ENCODE peak calls at places on chromosome 14, in six cellular contexts. N is HCT116, I is MM.1S, X is GM23338, B is OCI-LY7, J is hepatocyte. T is an unnamed sample.
A peak's percentile ranks its signal among the peaks of the same experiment; 100 is the strongest.

GRCh38 chr14:66105819-66106218 is 380.4 kb upstream of the CCDC196 start:
- DNase-seq in N (no peak), I (no peak), J (no peak), B (no peak), X (no peak), T (peak; percentile 54)

GRCh38 chr14:105865904-105866840 is 339.8 kb downstream of the TMEM121 start:
- DNase-seq in N (no peak), J (no peak), B (no peak), I (no peak), X (no peak), T (no peak)

GRCh38 chr14:27367345-27367744 is 769.5 kb upstream of the NOVA1 start:
- DNase-seq in B (no peak), N (no peak), X (no peak), J (no peak), I (no peak), T (no peak)

GRCh38 chr14:96162265-96162664 is 42.4 kb upstream of the BDKRB2 start:
- DNase-seq in N (no peak), I (no peak), B (no peak), J (no peak), X (no peak), T (no peak)

GRCh38 chr14:54935958-54936357 is 33.3 kb upstream of the GCH1 start:
- DNase-seq in I (no peak), J (no peak), X (no peak), B (no peak), N (no peak), T (no peak)

GRCh38 chr14:61642246-61642982 is 52.9 kb upstream of the HIF1A start:
- DNase-seq in X (no peak), J (no peak), B (peak; percentile 67), N (no peak), I (no peak), T (peak; percentile 70)

GRCh38 chr14:29953501-29953900 is 25.9 kb upstream of the PRKD1 start:
- DNase-seq in J (no peak), I (peak; percentile 51), N (no peak), B (no peak), X (no peak), T (no peak)

GRCh38 chr14:68781161-68782021 is 11.5 kb downstream of the ZFP36L1 start:
- DNase-seq in B (peak; percentile 39), X (no peak), I (no peak), J (peak; percentile 48), N (no peak), T (no peak)

GRCh38 chr14:101083564-101084435 is 180.3 kb upstream of the RTL1 start:
- DNase-seq in I (no peak), B (no peak), J (no peak), N (peak; percentile 46), X (peak; percentile 81), T (peak; percentile 27)

GRCh38 chr14:104634031-104634760 is 29.6 kb upstream of the TMEM179 start:
- DNase-seq in J (no peak), N (no peak), B (no peak), X (no peak), I (no peak), T (no peak)

GRCh38 chr14:100762089-100762515 is 35.4 kb downstream of the DLK1 start:
- DNase-seq in J (no peak), I (no peak), N (no peak), B (no peak), X (no peak), T (peak; percentile 22)

GRCh38 chr14:24334431-24335271 is at the start of gene ADCY4:
- DNase-seq in X (peak; percentile 56), N (no peak), I (no peak), J (no peak), B (no peak), T (no peak)

GRCh38 chr14:100528962-100529560 is 58.2 kb downstream of the BEGAIN start:
- DNase-seq in N (no peak), I (no peak), B (no peak), J (peak; percentile 3), X (no peak), T (no peak)

GRCh38 chr14:34030864-34031263 is 80.0 kb upstream of the EGLN3 start:
- DNase-seq in I (no peak), N (no peak), X (no peak), J (peak; percentile 37), B (no peak), T (no peak)

GRCh38 chr14:34075095-34075744 is 124.3 kb upstream of the EGLN3 start:
- DNase-seq in B (no peak), X (no peak), I (no peak), N (no peak), J (no peak), T (no peak)

GRCh38 chr14:70188608-70189540 is at the start of gene SLC8A3:
- DNase-seq in B (no peak), I (no peak), X (peak; percentile 69), J (peak; percentile 55), N (no peak), T (no peak)

GRCh38 chr14:88667555-88668273 is 104.9 kb downstream of the ZC3H14 start:
- DNase-seq in J (peak; percentile 86), B (peak; percentile 85), I (peak; percentile 52), N (peak; percentile 68), X (peak; percentile 89), T (peak; percentile 79)

GRCh38 chr14:99268776-99269510 is 3.1 kb downstream of the BCL11B start:
- DNase-seq in X (peak; percentile 42), I (no peak), N (no peak), J (no peak), B (no peak), T (no peak)

GRCh38 chr14:24975393-24975792 is 74.6 kb downstream of the STXBP6 start:
- DNase-seq in N (no peak), B (no peak), J (no peak), I (no peak), X (no peak), T (no peak)

GRCh38 chr14:95054346-95055280 is 102.7 kb downstream of the DICER1 start:
- DNase-seq in J (no peak), I (no peak), N (no peak), B (no peak), X (no peak), T (no peak)

GRCh38 chr14:66359500-66359899 is 126.7 kb upstream of the CCDC196 start:
- DNase-seq in I (peak; percentile 44), N (peak; percentile 64), J (peak; percentile 78), B (peak; percentile 69), X (peak; percentile 84), T (peak; percentile 70)

GRCh38 chr14:95452890-95453712 is 63.3 kb downstream of the SYNE3 start:
- DNase-seq in I (no peak), J (no peak), X (no peak), N (no peak), B (no peak), T (no peak)

GRCh38 chr14:55699131-55700057 is 119.4 kb downstream of the KTN1 start:
- DNase-seq in X (peak; percentile 56), N (no peak), B (no peak), I (no peak), J (no peak), T (peak; percentile 99)

GRCh38 chr14:66623838-66624237 is 115.9 kb downstream of the GPHN start:
- DNase-seq in N (no peak), I (no peak), B (no peak), J (no peak), X (no peak), T (no peak)

GRCh38 chr14:102616318-102616717 is 23.9 kb downstream of the RCOR1 start:
- DNase-seq in X (no peak), J (no peak), B (no peak), N (no peak), I (no peak), T (peak; percentile 17)
- TF ChIP-seq EZH2phosphoT487 in X (no peak), J (no peak), B (no peak), N (no peak), I (no peak), T (no peak)

GRCh38 chr14:51862839-51863235 is 2.4 kb downstream of the GNG2 start:
- DNase-seq in X (no peak), B (no peak), I (no peak), N (no peak), J (no peak), T (no peak)

GRCh38 chr14:51860164-51860835 is at the start of gene GNG2:
- DNase-seq in J (peak; percentile 85), I (peak; percentile 45), B (peak; percentile 89), X (peak; percentile 82), N (no peak), T (peak; percentile 73)

GRCh38 chr14:51859136-51859535 is 1.3 kb upstream of the GNG2 start:
- DNase-seq in J (no peak), N (no peak), X (no peak), B (no peak), I (no peak), T (peak; percentile 6)

GRCh38 chr14:51860836-51861583 is 598 bp downstream of the GNG2 start:
- DNase-seq in J (no peak), I (no peak), N (no peak), X (no peak), B (peak; percentile 29), T (peak; percentile 43)

GRCh38 chr14:51862171-51862838 is 1.9 kb downstream of the GNG2 start:
- DNase-seq in B (peak; percentile 32), J (no peak), I (peak; percentile 13), N (no peak), X (no peak), T (no peak)
- TF ChIP-seq EZH2phosphoT487 in B (no peak), J (no peak), I (no peak), N (no peak), X (no peak), T (no peak)

GRCh38 chr14:102279688-102280348 is 25.1 kb downstream of the MOK start:
- DNase-seq in X (peak; percentile 16), I (no peak), N (peak; percentile 84), B (no peak), J (peak; percentile 57), T (peak; percentile 99)
- TF ChIP-seq EZH2phosphoT487 in X (no peak), I (no peak), N (no peak), B (no peak), J (no peak), T (no peak)

GRCh38 chr14:89813485-89814080 is 140.9 kb downstream of the EFCAB11 start:
- DNase-seq in J (peak; percentile 43), N (no peak), B (no peak), X (peak; percentile 67), I (no peak), T (no peak)
- TF ChIP-seq EZH2phosphoT487 in J (no peak), N (no peak), B (no peak), X (no peak), I (no peak), T (no peak)

DNA sequence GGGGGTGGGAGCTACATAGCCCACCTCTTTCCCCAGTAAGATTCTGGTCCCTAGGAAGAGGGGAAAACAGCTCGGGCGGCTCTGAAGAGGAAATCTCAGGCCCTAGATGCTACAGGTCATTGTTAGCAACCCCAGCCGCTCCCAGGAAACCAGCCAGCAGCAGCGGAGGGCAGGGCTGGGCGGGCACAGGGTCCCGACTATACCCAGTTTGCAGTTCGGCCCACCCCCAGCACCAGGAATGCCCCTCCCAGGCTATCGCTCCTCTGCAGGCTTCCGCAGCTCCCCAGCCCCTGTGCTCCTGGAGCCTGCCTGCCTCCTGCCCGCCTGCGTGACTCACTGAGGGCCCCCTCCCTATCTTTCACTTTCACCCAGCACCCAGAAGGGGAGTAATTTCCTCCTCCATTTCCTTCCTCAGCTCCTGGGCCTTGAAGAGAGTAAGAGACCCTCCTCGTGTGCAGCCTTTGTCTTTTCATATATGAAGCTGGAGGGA is 27.2 kb upstream of the PNMA1 start:
- DNase-seq in X (peak; percentile 71), N (no peak), B (peak; percentile 54), I (no peak), J (peak; percentile 83), T (peak; percentile 80)
- TF ChIP-seq EZH2phosphoT487 in X (no peak), N (no peak), B (no peak), I (no peak), J (no peak), T (no peak)

GRCh38 chr14:76870146-76870545 is 43.9 kb downstream of the LRRC74A start:
- DNase-seq in I (no peak), X (peak; percentile 61), B (no peak), N (no peak), J (no peak), T (peak; percentile 36)
- TF ChIP-seq EZH2phosphoT487 in I (no peak), X (no peak), B (no peak), N (no peak), J (no peak), T (no peak)